ENCODE peak calls at places on chromosomes 3 and 15, in nine cellular contexts. H, Y, J, T, N, S, K, F and V are unnamed samples. For H3K27me3, the result is how much of the 10 kb centered on the place peaks cover.

GRCh38 chr3:31170932-31171670 is 276.6 kb upstream of the GADL1 start:
- DNase-seq in H (no peak), Y (no peak), J (no peak), T (peak), N (no peak), S (peak), K (peak), F (no peak), V (peak)

GRCh38 chr15:26899658-26900057 is 32.8 kb downstream of the GABRA5 start:
- DNase-seq in H (no peak), Y (no peak), J (no peak), T (no peak), N (no peak), S (no peak), K (no peak), F (no peak), V (no peak)

GRCh38 chr3:12184541-12184940 is 25.8 kb upstream of the TIMP4 start:
- DNase-seq in H (no peak), Y (no peak), J (no peak), T (no peak), N (no peak), S (no peak), K (no peak), F (no peak), V (no peak)

GRCh38 chr3:99656606-99657005 is 18.2 kb downstream of the COL8A1 start:
- DNase-seq in H (no peak), Y (no peak), J (no peak), T (no peak), N (no peak), S (no peak), K (no peak), F (no peak), V (no peak)

GRCh38 chr3:73745429-73746247 is 120.9 kb upstream of the PDZRN3 start:
- DNase-seq in H (no peak), Y (peak), J (no peak), T (no peak), N (no peak), S (no peak), K (peak), F (no peak), V (no peak)

GRCh38 chr3:128274837-128275236 is 121.6 kb downstream of the EEFSEC start:
- DNase-seq in H (peak), Y (no peak), J (no peak), T (peak), N (peak), S (peak), K (peak), F (no peak), V (peak)

GRCh38 chr3:108780235-108780634 is 23.0 kb upstream of the RETNLB start:
- DNase-seq in H (no peak), Y (no peak), J (peak), T (no peak), N (no peak), S (no peak), K (no peak), F (no peak), V (no peak)

GRCh38 chr15:31480356-31481058 is 153.9 kb downstream of the KLF13 start:
- DNase-seq in H (peak), Y (no peak), J (no peak), T (no peak), N (no peak), S (no peak), K (no peak), F (no peak), V (no peak)

GRCh38 chr15:100818927-100819326 is 60.7 kb upstream of the ALDH1A3 start:
- DNase-seq in H (no peak), Y (no peak), J (no peak), T (peak), N (peak), S (no peak), K (peak), F (no peak), V (no peak)

GRCh38 chr3:177141899-177142651 is 55.2 kb downstream of the TBL1XR1 start:
- DNase-seq in H (no peak), Y (no peak), J (no peak), T (no peak), N (no peak), S (no peak), K (no peak), F (no peak), V (no peak)

GRCh38 chr3:160686955-160687535 is 10.1 kb downstream of the ARL14 start:
- DNase-seq in H (no peak), Y (no peak), J (peak), T (no peak), N (peak), S (no peak), K (peak), F (no peak), V (no peak)

GRCh38 chr3:189632238-189632637 is 1.0 kb downstream of the TP63 start:
- DNase-seq in H (no peak), Y (no peak), J (peak), T (no peak), N (no peak), S (no peak), K (no peak), F (no peak), V (no peak)

GRCh38 chr3:190322604-190323240 is 476 bp upstream of the CLDN1 start:
- DNase-seq in H (no peak), Y (no peak), J (peak), T (no peak), N (no peak), S (no peak), K (peak), F (no peak), V (no peak)

GRCh38 chr15:85707519-85708338 is 87.0 kb downstream of the KLHL25 start:
- DNase-seq in H (no peak), Y (no peak), J (no peak), T (no peak), N (no peak), S (no peak), K (peak), F (no peak), V (no peak)

GRCh38 chr3:194255252-194256039 is 95.7 kb downstream of the CPN2 start:
- DNase-seq in H (no peak), Y (peak), J (no peak), T (no peak), N (no peak), S (no peak), K (peak), F (peak), V (no peak)

GRCh38 chr15:39919740-39920509 is at the start of gene GPR176:
- DNase-seq in H (peak), Y (peak), J (peak), T (peak), N (peak), S (peak), K (peak), F (peak), V (peak)

GRCh38 chr15:66703540-66703941 is 1.5 kb downstream of the SMAD6 start:
- DNase-seq in H (no peak), Y (peak), J (peak), T (no peak), N (peak), S (peak), K (peak), F (peak), V (no peak)

GRCh38 chr15:77024273-77025065 is 29.5 kb downstream of the PSTPIP1 start:
- DNase-seq in H (peak), Y (peak), J (peak), T (no peak), N (peak), S (peak), K (peak), F (peak), V (no peak)

GRCh38 chr15:99967841-99968371 is 234.7 kb upstream of the LYSMD4 start:
- DNase-seq in H (no peak), Y (no peak), J (no peak), T (no peak), N (peak), S (peak), K (peak), F (no peak), V (peak)

GRCh38 chr3:38645076-38645475 is 4.4 kb downstream of the SCN5A start:
- DNase-seq in H (no peak), Y (no peak), J (no peak), T (no peak), N (no peak), S (no peak), K (no peak), F (no peak), V (no peak)

GRCh38 chr3:127544806-127545545 is 45.6 kb downstream of the TPRA1 start:
- DNase-seq in H (no peak), Y (no peak), J (no peak), T (no peak), N (no peak), S (no peak), K (no peak), F (no peak), V (no peak)

GRCh38 chr15:55894406-55894965 is 98.9 kb downstream of the NEDD4 start:
- DNase-seq in H (no peak), Y (no peak), J (no peak), T (no peak), N (no peak), S (peak), K (no peak), F (no peak), V (no peak)

GRCh38 chr15:24729760-24730159 is 54.2 kb downstream of the NPAP1 start:
- DNase-seq in H (no peak), Y (no peak), J (no peak), T (no peak), N (no peak), S (no peak), K (no peak), F (no peak), V (no peak)

GRCh38 chr3:29176501-29176900 is 104.4 kb upstream of the RBMS3 start:
- DNase-seq in H (peak), Y (no peak), J (peak), T (no peak), N (no peak), S (no peak), K (no peak), F (no peak), V (no peak)

GRCh38 chr3:160381470-160381869 is 17.6 kb downstream of the IFT80 start:
- DNase-seq in H (no peak), Y (no peak), J (no peak), T (no peak), N (peak), S (peak), K (peak), F (no peak), V (peak)

GRCh38 chr3:187913617-187914033 is 168.4 kb upstream of the BCL6 start:
- DNase-seq in H (no peak), Y (no peak), J (no peak), T (no peak), N (peak), S (peak), K (peak), F (no peak), V (no peak)

GRCh38 chr15:36775209-36775608 is 195.8 kb downstream of the CDIN1 start:
- DNase-seq in H (no peak), Y (no peak), J (no peak), T (no peak), N (no peak), S (no peak), K (no peak), F (no peak), V (no peak)

GRCh38 chr3:32780071-32780734 is 37.6 kb upstream of the TRIM71 start:
- DNase-seq in H (peak), Y (no peak), J (peak), T (no peak), N (no peak), S (no peak), K (no peak), F (no peak), V (no peak)

GRCh38 chr15:79036323-79036722 is 54.3 kb downstream of the RASGRF1 start:
- DNase-seq in H (no peak), Y (no peak), J (no peak), T (no peak), N (no peak), S (no peak), K (no peak), F (no peak), V (no peak)

GRCh38 chr15:97881568-97881967 is 78.9 kb upstream of the ARRDC4 start:
- DNase-seq in H (peak), Y (no peak), J (peak), T (no peak), N (no peak), S (no peak), K (no peak), F (no peak), V (no peak)

GRCh38 chr15:88652456-88653199 is 13.8 kb downstream of the ISG20 start:
- DNase-seq in H (no peak), Y (no peak), J (no peak), T (no peak), N (no peak), S (no peak), K (no peak), F (no peak), V (no peak)

GRCh38 chr15:68556139-68556990 is 22.4 kb upstream of the CORO2B start:
- DNase-seq in H (peak), Y (no peak), J (no peak), T (no peak), N (no peak), S (no peak), K (no peak), F (no peak), V (no peak)

GRCh38 chr15:85639752-85640381 is 154.9 kb downstream of the KLHL25 start:
- DNase-seq in H (no peak), Y (no peak), J (no peak), T (peak), N (peak), S (peak), K (peak), F (no peak), V (no peak)

GRCh38 chr3:50320853-50321145 is 1.7 kb downstream of the HYAL2 start:
- DNase-seq in H (no peak), Y (no peak), J (no peak), T (no peak), N (no peak), S (no peak), K (no peak), F (no peak), V (peak)

GRCh38 chr3:160830792-160831191 is 74.8 kb downstream of the PPM1L start:
- DNase-seq in H (no peak), Y (no peak), J (no peak), T (no peak), N (peak), S (no peak), K (no peak), F (no peak), V (no peak)

GRCh38 chr3:156811092-156811862 is 14.9 kb upstream of the LEKR1 start:
- DNase-seq in H (no peak), Y (no peak), J (no peak), T (peak), N (no peak), S (peak), K (peak), F (peak), V (peak)

GRCh38 chr3:142888099-142888483 is 792 bp downstream of the PCOLCE2 start:
- DNase-seq in H (peak), Y (peak), J (peak), T (no peak), N (peak), S (peak), K (peak), F (peak), V (no peak)
- TF ChIP-seq CTCF in H (peak), Y (no peak), J (no peak), T (peak), N (no peak), S (no peak), K (no peak), F (no peak), V (no peak)

DNA sequence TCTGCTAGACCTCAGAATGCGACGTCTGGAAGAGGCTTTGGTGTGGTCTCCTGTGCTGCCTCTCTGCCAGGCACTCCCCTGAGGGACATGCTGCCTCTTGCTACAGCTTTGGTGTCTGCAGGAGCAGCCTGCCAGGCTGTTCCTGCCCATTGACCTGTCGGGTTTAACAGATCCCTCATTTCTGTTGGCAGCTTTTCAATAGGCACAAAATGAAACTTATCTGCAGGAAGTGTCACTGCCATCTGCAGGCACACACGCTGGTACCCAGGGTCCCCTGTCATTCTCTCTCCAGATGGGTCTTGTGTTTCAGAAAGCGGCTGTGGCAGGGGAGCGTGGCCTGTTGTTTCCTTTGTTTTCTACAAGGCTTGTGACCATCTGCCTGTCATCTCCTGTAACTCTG is 328.3 kb upstream of the CHRM5 start:
- DNase-seq in H (no peak), Y (no peak), J (no peak), T (no peak), N (no peak), S (no peak), K (no peak), F (no peak), V (no peak)
- H3K27me3 ChIP-seq in H (under half), Y (under half), J (under half), T (under half), N (half or more), S (under half), K (under half), F (under half), V (under half)

GRCh38 chr3:52289747-52290595 is 2.3 kb downstream of the GLYCTK start:
- DNase-seq in H (no peak), Y (no peak), J (peak), T (no peak), N (no peak), S (no peak), K (no peak), F (no peak), V (no peak)
- TF ChIP-seq CTCF in H (peak), Y (no peak), J (no peak), T (no peak), N (no peak), S (no peak), K (no peak), F (no peak), V (no peak)

GRCh38 chr3:138933068-138933668 is 13.8 kb downstream of the FOXL2 start:
- DNase-seq in H (no peak), Y (no peak), J (peak), T (no peak), N (no peak), S (no peak), K (no peak), F (no peak), V (no peak)

GRCh38 chr3:138936763-138937689 is 9.9 kb downstream of the FOXL2 start:
- DNase-seq in H (no peak), Y (peak), J (no peak), T (no peak), N (no peak), S (no peak), K (no peak), F (no peak), V (no peak)

GRCh38 chr3:138935505-138935863 is 11.5 kb downstream of the FOXL2 start:
- DNase-seq in H (no peak), Y (no peak), J (no peak), T (no peak), N (peak), S (no peak), K (no peak), F (no peak), V (no peak)

GRCh38 chr3:138935864-138936762 is 10.8 kb downstream of the FOXL2 start:
- DNase-seq in H (peak), Y (peak), J (peak), T (no peak), N (peak), S (peak), K (peak), F (peak), V (no peak)

DNA sequence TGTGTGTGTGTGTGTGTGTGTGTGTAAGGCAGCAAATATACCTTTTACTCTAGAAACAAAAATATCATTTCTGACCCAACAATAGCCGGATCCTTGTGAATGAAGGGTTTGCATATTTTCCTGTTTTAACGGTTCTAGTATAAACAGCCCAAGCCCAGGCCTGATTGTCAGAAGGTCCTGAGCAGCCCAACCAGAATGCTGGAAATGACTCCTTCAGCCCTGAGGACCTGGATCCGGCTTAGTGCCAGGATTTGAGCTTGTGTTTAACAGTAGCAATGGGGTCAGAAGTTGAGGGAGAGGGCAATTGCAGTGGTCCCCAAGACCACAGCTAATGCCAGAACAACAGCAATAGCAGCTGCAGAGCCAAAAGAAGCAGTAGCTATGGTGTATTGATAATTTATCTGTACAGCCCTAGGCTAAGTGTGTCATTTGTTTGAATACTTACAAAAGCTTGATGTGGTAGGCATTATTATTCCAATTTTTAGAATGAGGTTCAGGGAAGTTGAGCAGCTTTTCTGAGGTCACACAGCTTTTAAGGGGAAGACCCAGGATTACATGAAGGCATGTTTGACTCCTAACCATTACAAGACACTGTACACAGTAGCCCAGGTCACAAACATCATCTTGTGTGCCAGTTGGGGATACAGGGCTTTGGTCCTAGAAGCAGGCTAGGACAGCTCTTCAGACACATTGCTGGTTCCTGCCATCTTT is 12.8 kb downstream of the FOXL2 start:
- DNase-seq in H (no peak), Y (no peak), J (no peak), T (no peak), N (no peak), S (no peak), K (no peak), F (no peak), V (no peak)
- H3K27me3 ChIP-seq in H (under half), Y (under half), J (half or more), T (under half), N (under half), S (under half), K (half or more), F (under half), V (half or more)

DNA sequence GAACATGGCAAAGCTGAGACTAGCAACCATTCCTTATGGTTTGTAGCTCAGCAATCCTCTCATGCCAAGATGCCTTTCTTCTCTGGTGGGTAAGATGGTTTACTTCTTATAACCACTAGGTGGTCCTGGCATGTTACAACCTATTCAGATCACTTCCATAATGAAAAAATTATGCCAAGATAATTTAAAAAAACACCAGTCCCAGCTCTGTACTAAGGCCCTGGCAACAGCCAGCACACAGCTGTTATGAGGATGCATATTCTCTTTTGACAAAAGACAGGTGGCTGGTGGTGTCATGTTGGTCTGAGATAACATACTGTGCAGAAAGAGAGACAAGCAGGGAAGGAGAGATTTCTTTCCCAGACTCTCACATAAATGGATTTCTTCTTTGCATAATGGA is 65.7 kb upstream of the FRMD4B start:
- DNase-seq in H (no peak), Y (no peak), J (peak), T (no peak), N (no peak), S (no peak), K (peak), F (no peak), V (no peak)
- TF ChIP-seq CTCF in H (peak), Y (peak), J (no peak), T (peak), N (no peak), S (peak), K (peak), F (no peak), V (peak)